ENCODE peak calls at places on chromosome 11, in four cellular contexts. G is IMR-90, S is K562, Z is H1. H is an unnamed sample.

GRCh38 chr11:23212829-23213228 is 352.6 kb upstream of the CCDC179 start:
- DNase-seq in Z (no peak), G (no peak), S (no peak), H (no peak)

GRCh38 chr11:58922475-58922874 is 16.8 kb upstream of the GLYATL1 start:
- DNase-seq in G (no peak), S (no peak), Z (no peak), H (no peak)

GRCh38 chr11:114232400-114233070 is 63.7 kb upstream of the NNMT start:
- DNase-seq in Z (no peak), S (no peak), G (no peak), H (no peak)

GRCh38 chr11:32131321-32131720 is 40.4 kb downstream of the RCN1 start:
- DNase-seq in S (no peak), G (peak; percentile 29), Z (no peak), H (no peak)

GRCh38 chr11:117197516-117198456 is 1.4 kb upstream of the TAGLN start:
- DNase-seq in G (peak; percentile 32), Z (peak; percentile 77), S (peak; percentile 50), H (no peak)

GRCh38 chr11:18865951-18866350 is 73.3 kb downstream of the MRGPRX1 start:
- DNase-seq in G (no peak), S (no peak), Z (peak; percentile 46), H (no peak)

GRCh38 chr11:11179239-11179638 is 173.8 kb downstream of the CSNK2A3 start:
- DNase-seq in S (no peak), Z (no peak), G (peak; percentile 82), H (no peak)

GRCh38 chr11:117819096-117820040 is 5.2 kb downstream of the FXYD2 start:
- DNase-seq in Z (peak; percentile 54), S (peak; percentile 59), G (peak; percentile 63), H (no peak)

GRCh38 chr11:107752954-107753822 is 41.3 kb upstream of the SLN start:
- DNase-seq in Z (no peak), G (no peak), S (no peak), H (no peak)
- TF ChIP-seq CHD1 in Z (no peak), G (no peak), S (no peak), H (no peak)

GRCh38 chr11:65652511-65653228 is 10.0 kb downstream of the RELA start:
- DNase-seq in S (peak; percentile 98), G (peak; percentile 93), Z (no peak), H (peak; percentile 80)
- TF ChIP-seq CHD1 in S (no peak), G (no peak), Z (no peak), H (peak; percentile 35)

GRCh38 chr11:13108416-13108815 is 99.3 kb downstream of the RASSF10 start:
- DNase-seq in Z (no peak), G (no peak), S (no peak), H (no peak)
- TF ChIP-seq CHD1 in Z (no peak), G (no peak), S (no peak), H (no peak)

GRCh38 chr11:14894657-14895598 is 2.9 kb upstream of the CYP2R1 start:
- DNase-seq in Z (no peak), S (no peak), G (peak; percentile 52), H (no peak)
- TF ChIP-seq CHD1 in Z (no peak), S (no peak), G (no peak), H (no peak)

H was measured in GM12878.